ENCODE peak calls at places on chromosomes 5 and 9, in four cellular contexts. One of them, this sample, is unnamed.

GRCh38 chr9:33748633-33749304 is 46.6 kb upstream of the PRSS3 start:
- DNase-seq in T-cell: peak
- DNase-seq in HEK293T: no peak
- DNase-seq in epithelial cell of esophagus: no peak
- DNase-seq in this sample: no peak

GRCh38 chr9:133347515-133347984 is 381 bp downstream of the MED22 start:
- DNase-seq in T-cell: peak
- DNase-seq in HEK293T: peak
- DNase-seq in epithelial cell of esophagus: peak
- DNase-seq in this sample: peak

GRCh38 chr5:59123595-59124561 is 541.0 kb downstream of the RAB3C start:
- DNase-seq in T-cell: peak
- DNase-seq in HEK293T: no peak
- DNase-seq in epithelial cell of esophagus: no peak
- DNase-seq in this sample: peak

GRCh38 chr9:111966851-111967250 is 70.2 kb downstream of the UGCG start:
- DNase-seq in T-cell: no peak
- DNase-seq in HEK293T: no peak
- DNase-seq in epithelial cell of esophagus: peak
- DNase-seq in this sample: no peak

GRCh38 chr9:107180206-107180605 is 102.9 kb upstream of the RAD23B start:
- DNase-seq in T-cell: no peak
- DNase-seq in HEK293T: no peak
- DNase-seq in epithelial cell of esophagus: no peak
- DNase-seq in this sample: no peak

GRCh38 chr9:94746541-94747505 is 20.3 kb downstream of the AOPEP start:
- DNase-seq in T-cell: no peak
- DNase-seq in HEK293T: no peak
- DNase-seq in epithelial cell of esophagus: no peak
- DNase-seq in this sample: no peak

GRCh38 chr5:140262221-140262620 is 40.7 kb downstream of the PFDN1 start:
- DNase-seq in T-cell: no peak
- DNase-seq in HEK293T: no peak
- DNase-seq in epithelial cell of esophagus: no peak
- DNase-seq in this sample: no peak

GRCh38 chr9:125663127-125663526 is 43.9 kb downstream of the MAPKAP1 start:
- DNase-seq in T-cell: no peak
- DNase-seq in HEK293T: no peak
- DNase-seq in epithelial cell of esophagus: peak
- DNase-seq in this sample: no peak

GRCh38 chr5:167378894-167379723 is 912.3 kb upstream of the WWC1 start:
- DNase-seq in T-cell: no peak
- DNase-seq in HEK293T: no peak
- DNase-seq in epithelial cell of esophagus: peak
- DNase-seq in this sample: no peak

GRCh38 chr5:100423330-100423729 is 111.8 kb upstream of the FAM174A start:
- DNase-seq in T-cell: no peak
- DNase-seq in HEK293T: peak
- DNase-seq in epithelial cell of esophagus: no peak
- DNase-seq in this sample: no peak

GRCh38 chr9:35274988-35275387 is 113.2 kb downstream of the UNC13B start:
- DNase-seq in T-cell: no peak
- DNase-seq in HEK293T: no peak
- DNase-seq in epithelial cell of esophagus: no peak
- DNase-seq in this sample: no peak

GRCh38 chr5:57166250-57166649 is 7.6 kb upstream of the GPBP1 start:
- DNase-seq in T-cell: no peak
- DNase-seq in HEK293T: no peak
- DNase-seq in epithelial cell of esophagus: peak
- DNase-seq in this sample: peak

GRCh38 chr5:34895641-34896419 is 19.5 kb downstream of the RAD1 start:
- DNase-seq in T-cell: no peak
- DNase-seq in HEK293T: no peak
- DNase-seq in epithelial cell of esophagus: no peak
- DNase-seq in this sample: no peak

GRCh38 chr5:142143878-142144277 is 35.3 kb downstream of the NDFIP1 start:
- DNase-seq in T-cell: no peak
- DNase-seq in HEK293T: no peak
- DNase-seq in epithelial cell of esophagus: peak
- DNase-seq in this sample: peak

GRCh38 chr9:76114144-76114543 is 223.7 kb downstream of the PCSK5 start:
- DNase-seq in T-cell: no peak
- DNase-seq in HEK293T: no peak
- DNase-seq in epithelial cell of esophagus: no peak
- DNase-seq in this sample: no peak

GRCh38 chr5:61371474-61371873 is 39.4 kb downstream of the ZSWIM6 start:
- DNase-seq in T-cell: no peak
- DNase-seq in HEK293T: no peak
- DNase-seq in epithelial cell of esophagus: peak
- DNase-seq in this sample: no peak

GRCh38 chr5:136082390-136083193 is 50.1 kb upstream of the SMAD5 start:
- DNase-seq in T-cell: peak
- DNase-seq in HEK293T: peak
- DNase-seq in epithelial cell of esophagus: peak
- DNase-seq in this sample: peak

GRCh38 chr5:180161420-180162303 is 47.3 kb downstream of the RASGEF1C start:
- DNase-seq in T-cell: no peak
- DNase-seq in HEK293T: no peak
- DNase-seq in epithelial cell of esophagus: no peak
- DNase-seq in this sample: no peak

GRCh38 chr5:160315968-160316367 is 3.6 kb upstream of the CCNJL start:
- DNase-seq in T-cell: no peak
- DNase-seq in HEK293T: no peak
- DNase-seq in epithelial cell of esophagus: peak
- DNase-seq in this sample: no peak

GRCh38 chr5:115962239-115962564 is at the start of gene LVRN:
- DNase-seq in T-cell: no peak
- DNase-seq in HEK293T: no peak
- DNase-seq in epithelial cell of esophagus: no peak
- DNase-seq in this sample: no peak

GRCh38 chr9:29691758-29692407 is 2118.6 kb upstream of the C9orf72 start:
- DNase-seq in T-cell: no peak
- DNase-seq in HEK293T: peak
- DNase-seq in epithelial cell of esophagus: peak
- DNase-seq in this sample: peak

GRCh38 chr9:86175743-86176456 is 76.5 kb upstream of the GOLM1 start:
- DNase-seq in T-cell: no peak
- DNase-seq in HEK293T: no peak
- DNase-seq in epithelial cell of esophagus: peak
- DNase-seq in this sample: no peak

GRCh38 chr5:138844812-138845513 is 30.2 kb downstream of the LRRTM2 start:
- DNase-seq in T-cell: no peak
- DNase-seq in HEK293T: no peak
- DNase-seq in epithelial cell of esophagus: peak
- DNase-seq in this sample: no peak

GRCh38 chr5:149005077-149005892 is 57.6 kb downstream of the SH3TC2 start:
- DNase-seq in T-cell: no peak
- DNase-seq in HEK293T: no peak
- DNase-seq in epithelial cell of esophagus: peak
- DNase-seq in this sample: no peak

GRCh38 chr5:98424681-98425454 is 348.6 kb upstream of the RGMB start:
- DNase-seq in T-cell: no peak
- DNase-seq in HEK293T: no peak
- DNase-seq in epithelial cell of esophagus: no peak
- DNase-seq in this sample: no peak

This sample was measured in NAMALWA.